ENCODE peak calls at places on chromosomes 6 and 20, in four cellular contexts. N, A, V and G are unnamed samples.

GRCh38 chr6:159693128-159693893 is at the start of gene SOD2:
- DNase-seq in N (peak; percentile 61), A (peak; percentile 96), V (no peak), G (peak; percentile 53)

GRCh38 chr6:87700351-87700728 is 1.7 kb downstream of the AKIRIN2 start:
- DNase-seq in N (no peak), A (no peak), V (no peak), G (no peak)

GRCh38 chr20:3993109-3993508 is 22.2 kb downstream of the RNF24 start:
- DNase-seq in N (no peak), A (no peak), V (no peak), G (no peak)

GRCh38 chr6:129493396-129493902 is 216.5 kb downstream of the ARHGAP18 start:
- DNase-seq in N (peak; percentile 83), A (no peak), V (no peak), G (no peak)

GRCh38 chr6:26269406-26270120 is 95.4 kb upstream of the BTN3A2 start:
- DNase-seq in N (no peak), A (no peak), V (no peak), G (no peak)

GRCh38 chr20:2859330-2860121 is 13.8 kb upstream of the PTPRA start:
- DNase-seq in N (no peak), A (no peak), V (no peak), G (no peak)

GRCh38 chr20:61447950-61448349 is 195.9 kb downstream of the CDH4 start:
- DNase-seq in N (no peak), A (no peak), V (no peak), G (no peak)

GRCh38 chr6:108027594-108027993 is 46.9 kb downstream of the OSTM1 start:
- DNase-seq in N (peak; percentile 13), A (peak; percentile 15), V (no peak), G (no peak)

GRCh38 chr6:14925627-14926026 is 320.2 kb upstream of the JARID2 start:
- DNase-seq in N (no peak), A (no peak), V (no peak), G (no peak)

GRCh38 chr6:69994251-69994650 is 127.9 kb downstream of the COL19A1 start:
- DNase-seq in N (no peak), A (no peak), V (no peak), G (no peak)

GRCh38 chr6:150142657-150143501 is at the start of gene PPP1R14C:
- DNase-seq in N (no peak), A (peak; percentile 79), V (no peak), G (no peak)

GRCh38 chr6:144006731-144007454 is 1.2 kb downstream of the PLAGL1 start:
- DNase-seq in N (peak; percentile 16), A (peak; percentile 67), V (no peak), G (no peak)

GRCh38 chr6:106098383-106099234 is 12.5 kb downstream of the PRDM1 start:
- DNase-seq in N (peak; percentile 38), A (peak; percentile 72), V (peak; percentile 66), G (no peak)

GRCh38 chr6:91717094-91717493 is 1130.2 kb upstream of the MAP3K7 start:
- DNase-seq in N (no peak), A (no peak), V (no peak), G (no peak)

GRCh38 chr20:63848003-63848911 is 13.0 kb upstream of the ABHD16B start:
- DNase-seq in N (no peak), A (peak; percentile 70), V (no peak), G (no peak)

GRCh38 chr6:149499066-149499465 is 14.3 kb upstream of the ZC3H12D start:
- DNase-seq in N (no peak), A (no peak), V (no peak), G (no peak)

GRCh38 chr6:64520050-64520449 is 884.4 kb downstream of the PHF3 start:
- DNase-seq in N (no peak), A (no peak), V (peak; percentile 5), G (no peak)

GRCh38 chr6:31585531-31585930 is 546 bp upstream of the LST1 start:
- DNase-seq in N (peak; percentile 26), A (peak; percentile 52), V (no peak), G (no peak)

GRCh38 chr6:42292002-42292735 is 74.5 kb upstream of the MRPS10 start:
- DNase-seq in N (peak; percentile 55), A (no peak), V (no peak), G (no peak)

GRCh38 chr6:53494076-53494475 is 50.8 kb downstream of the GCLC start:
- DNase-seq in N (no peak), A (no peak), V (no peak), G (no peak)

GRCh38 chr6:131177996-131178395 is 42.7 kb downstream of the AKAP7 start:
- DNase-seq in N (no peak), A (no peak), V (no peak), G (no peak)

GRCh38 chr6:131183427-131184095 is 48.3 kb downstream of the AKAP7 start:
- DNase-seq in N (no peak), A (no peak), V (no peak), G (no peak)

GRCh38 chr6:131182991-131183425 is 47.7 kb downstream of the AKAP7 start:
- DNase-seq in N (no peak), A (peak; percentile 13), V (no peak), G (peak; percentile 65)
- TF ChIP-seq EGR1 in N (no peak), A (no peak), V (no peak), G (no peak)

GRCh38 chr6:75266716-75267291 is 17.8 kb downstream of the TMEM30A start:
- DNase-seq in N (no peak), A (peak; percentile 40), V (no peak), G (no peak)
- TF ChIP-seq EGR1 in N (no peak), A (no peak), V (no peak), G (no peak)

GRCh38 chr6:134724653-134725340 is 225.1 kb downstream of the ALDH8A1 start:
- DNase-seq in N (no peak), A (no peak), V (no peak), G (no peak)

GRCh38 chr6:134722429-134722828 is 227.5 kb downstream of the ALDH8A1 start:
- DNase-seq in N (no peak), A (no peak), V (no peak), G (no peak)

GRCh38 chr6:134721095-134721400 is 228.9 kb downstream of the ALDH8A1 start:
- DNase-seq in N (no peak), A (no peak), V (no peak), G (no peak)

GRCh38 chr6:134725590-134725989 is 224.3 kb downstream of the ALDH8A1 start:
- DNase-seq in N (no peak), A (no peak), V (no peak), G (no peak)

DNA sequence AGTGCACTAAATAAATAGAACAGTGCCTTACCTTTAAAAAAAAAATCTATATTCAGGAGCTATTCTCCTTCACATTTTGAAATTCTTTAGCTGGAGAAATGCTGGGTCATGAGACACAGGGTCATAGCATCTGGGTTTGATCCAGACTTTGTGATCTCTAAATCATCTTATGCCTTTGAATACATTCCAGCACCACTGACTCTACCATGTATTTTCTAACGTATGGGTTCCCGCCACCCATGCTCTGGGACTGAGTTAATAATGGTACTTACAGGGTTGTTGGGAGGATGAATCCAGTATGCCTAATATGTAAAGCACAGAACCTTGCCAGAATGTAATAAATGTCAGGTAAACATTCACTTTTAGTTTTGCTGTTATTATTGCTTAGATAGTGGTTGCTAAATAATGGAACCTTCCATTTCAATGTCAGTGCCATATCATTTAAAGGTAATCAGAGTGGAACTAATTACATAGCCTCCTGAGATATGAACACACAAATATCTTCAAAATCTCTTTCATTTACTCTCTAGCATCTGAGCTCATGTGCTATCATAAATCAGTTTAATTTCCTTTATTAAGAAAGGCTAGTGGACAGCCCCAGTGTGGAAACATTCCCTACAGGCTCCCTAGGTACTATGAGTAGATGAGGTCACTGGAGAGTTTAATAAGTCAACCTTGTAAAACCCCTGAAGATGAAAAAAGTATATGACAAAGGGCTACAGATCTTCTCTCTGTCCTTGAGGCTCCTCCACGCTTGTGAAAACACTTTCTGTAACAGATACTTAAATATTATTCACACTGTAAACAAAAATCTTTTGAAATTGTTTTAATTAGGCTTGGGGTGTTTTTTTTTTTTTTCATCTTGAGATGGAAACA is 226.7 kb downstream of the ALDH8A1 start:
- DNase-seq in N (no peak), A (no peak), V (no peak), G (no peak)
- TF ChIP-seq EGR1 in N (no peak), A (no peak), V (no peak), G (no peak)

GRCh38 chr20:53786071-53786444 is 192.4 kb upstream of the ZNF217 start:
- DNase-seq in N (no peak), A (no peak), V (no peak), G (no peak)

GRCh38 chr20:53786445-53787267 is 193.0 kb upstream of the ZNF217 start:
- DNase-seq in N (peak; percentile 35), A (no peak), V (no peak), G (no peak)

GRCh38 chr20:53782612-53783246 is 189.1 kb upstream of the ZNF217 start:
- DNase-seq in N (no peak), A (no peak), V (no peak), G (no peak)

GRCh38 chr20:53783768-53784167 is 190.1 kb upstream of the ZNF217 start:
- DNase-seq in N (no peak), A (no peak), V (no peak), G (no peak)

DNA sequence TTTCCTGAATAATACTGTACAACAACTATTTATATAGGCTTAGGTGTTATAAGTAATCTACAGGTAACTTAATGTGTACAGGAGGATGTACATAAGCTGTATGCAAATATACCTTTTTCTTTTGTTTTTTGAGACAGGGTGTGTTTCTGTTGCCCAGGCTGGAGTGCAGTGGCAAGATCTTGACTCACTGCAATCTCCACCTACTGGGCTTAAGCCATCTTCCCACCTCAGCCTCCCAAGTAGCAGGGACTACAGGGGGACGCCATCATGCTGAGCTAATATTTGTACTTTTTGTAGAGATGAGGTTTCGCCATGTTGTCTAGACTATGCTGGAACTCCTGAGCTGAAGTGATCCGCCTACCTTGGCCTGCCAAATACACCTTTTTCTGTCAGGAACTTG is 191.7 kb upstream of the ZNF217 start:
- DNase-seq in N (no peak), A (no peak), V (no peak), G (no peak)
- TF ChIP-seq EGR1 in N (no peak), A (no peak), V (no peak), G (no peak)

DNA sequence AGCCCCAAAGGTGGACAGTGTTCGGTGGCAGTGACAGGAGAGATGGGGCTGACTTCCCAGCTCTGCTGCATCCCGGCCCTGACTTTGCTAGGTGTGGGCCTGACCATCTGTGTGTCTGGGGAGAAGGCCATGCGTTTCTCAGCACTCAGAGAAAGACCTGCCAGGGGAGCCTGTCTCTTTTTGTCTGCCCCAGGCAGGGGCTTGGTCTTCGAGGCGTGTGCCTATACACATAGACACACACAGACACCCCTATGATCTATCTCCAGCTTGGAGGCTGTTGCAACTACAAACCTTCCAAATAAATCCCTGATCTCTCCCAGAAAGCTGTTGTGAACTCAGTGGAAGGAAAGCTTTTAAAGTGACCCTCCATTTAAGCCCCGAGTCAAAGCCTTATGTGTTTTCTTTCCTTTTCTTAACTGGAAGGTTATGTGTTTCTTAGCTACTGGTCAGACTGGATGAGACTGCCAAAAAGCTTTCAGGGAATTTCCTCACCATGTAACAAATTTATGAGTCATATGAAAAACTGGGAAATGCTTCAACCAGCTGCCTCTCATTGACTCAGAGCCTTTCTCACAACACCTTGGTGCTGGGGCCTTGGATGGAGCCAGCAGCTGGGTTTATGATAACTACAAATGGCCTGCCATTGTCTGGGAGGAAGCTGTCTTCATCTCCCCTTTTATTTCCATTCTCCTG is 102.6 kb downstream of the CDC5L start:
- DNase-seq in N (peak; percentile 16), A (no peak), V (no peak), G (no peak)
- TF ChIP-seq EGR1 in N (no peak), A (no peak), V (no peak), G (no peak)

GRCh38 chr6:162363757-162364156 is 363.8 kb downstream of the PRKN start:
- DNase-seq in N (no peak), A (peak; percentile 10), V (no peak), G (no peak)
- TF ChIP-seq EGR1 in N (no peak), A (no peak), V (no peak), G (no peak)